ENCODE peak calls at places on chromosomes 1 and 21, in nine cellular contexts. H is CD4-positive, CD25-positive, alpha-beta regulatory T cell; X is neural progenitor cell; O is suprapubic skin; E is naive thymus-derived CD4-positive, alpha-beta T cell; S is heart right ventricle; M is choroid plexus epithelial cell; N is fibroblast of lung; P is neuronal stem cell. U is an unnamed sample.

GRCh38 chr1:243473281-243474210 is 217.7 kb downstream of the SDCCAG8 start:
- DNase-seq in H (no peak), X (no peak), O (no peak), E (no peak), S (no peak), M (peak), N (peak), P (no peak), U (no peak)

GRCh38 chr21:33395866-33396265 is 7.3 kb upstream of the IFNGR2 start:
- DNase-seq in H (no peak), X (no peak), O (no peak), E (no peak), S (no peak), M (no peak), N (peak), P (no peak), U (no peak)

GRCh38 chr1:172185206-172185605 is 235.3 kb upstream of the C1orf105 start:
- DNase-seq in H (no peak), X (no peak), O (no peak), E (no peak), S (no peak), M (peak), N (peak), P (no peak), U (no peak)

GRCh38 chr1:246012271-246012854 is 494.7 kb downstream of the SMYD3 start:
- DNase-seq in H (no peak), X (peak), O (no peak), E (peak), S (no peak), M (peak), N (peak), P (peak), U (no peak)

GRCh38 chr1:23423415-23424170 is 955 bp downstream of the TCEA3 start:
- DNase-seq in H (no peak), X (peak), O (no peak), E (peak), S (no peak), M (no peak), N (no peak), P (no peak), U (no peak)

GRCh38 chr21:41786521-41786987 is 19.7 kb upstream of the RIPK4 start:
- DNase-seq in H (no peak), X (no peak), O (no peak), E (no peak), S (no peak), M (no peak), N (peak), P (no peak), U (no peak)

GRCh38 chr1:37167479-37167878 is 133.2 kb upstream of the GRIK3 start:
- DNase-seq in H (no peak), X (no peak), O (no peak), E (no peak), S (no peak), M (no peak), N (no peak), P (no peak), U (no peak)

GRCh38 chr1:34360574-34360973 is 183.9 kb downstream of the C1orf94 start:
- DNase-seq in H (no peak), X (no peak), O (no peak), E (no peak), S (no peak), M (no peak), N (peak), P (no peak), U (no peak)

GRCh38 chr1:31848381-31848897 is 32.6 kb upstream of the SPOCD1 start:
- DNase-seq in H (peak), X (no peak), O (no peak), E (peak), S (no peak), M (no peak), N (no peak), P (no peak), U (no peak)

GRCh38 chr1:41620365-41621169 is 136.1 kb upstream of the EDN2 start:
- DNase-seq in H (no peak), X (no peak), O (no peak), E (no peak), S (no peak), M (no peak), N (no peak), P (no peak), U (no peak)

GRCh38 chr1:54875000-54875399 is 12.0 kb downstream of the DHCR24 start:
- DNase-seq in H (no peak), X (no peak), O (no peak), E (no peak), S (no peak), M (no peak), N (no peak), P (no peak), U (no peak)

GRCh38 chr1:245301162-245301580 is 146.4 kb downstream of the KIF26B start:
- DNase-seq in H (no peak), X (no peak), O (no peak), E (no peak), S (peak), M (peak), N (peak), P (no peak), U (no peak)

GRCh38 chr1:232598837-232599177 is 31.1 kb downstream of the SIPA1L2 start:
- DNase-seq in H (no peak), X (no peak), O (no peak), E (no peak), S (no peak), M (no peak), N (no peak), P (no peak), U (no peak)

GRCh38 chr1:232599178-232600041 is 30.5 kb downstream of the SIPA1L2 start:
- DNase-seq in H (no peak), X (no peak), O (no peak), E (no peak), S (no peak), M (no peak), N (no peak), P (no peak), U (no peak)

GRCh38 chr1:232598133-232598532 is 31.8 kb downstream of the SIPA1L2 start:
- DNase-seq in H (no peak), X (no peak), O (no peak), E (no peak), S (no peak), M (no peak), N (no peak), P (no peak), U (no peak)

GRCh38 chr1:232602622-232603021 is 27.3 kb downstream of the SIPA1L2 start:
- DNase-seq in H (no peak), X (no peak), O (no peak), E (no peak), S (no peak), M (no peak), N (no peak), P (no peak), U (no peak)

DNA sequence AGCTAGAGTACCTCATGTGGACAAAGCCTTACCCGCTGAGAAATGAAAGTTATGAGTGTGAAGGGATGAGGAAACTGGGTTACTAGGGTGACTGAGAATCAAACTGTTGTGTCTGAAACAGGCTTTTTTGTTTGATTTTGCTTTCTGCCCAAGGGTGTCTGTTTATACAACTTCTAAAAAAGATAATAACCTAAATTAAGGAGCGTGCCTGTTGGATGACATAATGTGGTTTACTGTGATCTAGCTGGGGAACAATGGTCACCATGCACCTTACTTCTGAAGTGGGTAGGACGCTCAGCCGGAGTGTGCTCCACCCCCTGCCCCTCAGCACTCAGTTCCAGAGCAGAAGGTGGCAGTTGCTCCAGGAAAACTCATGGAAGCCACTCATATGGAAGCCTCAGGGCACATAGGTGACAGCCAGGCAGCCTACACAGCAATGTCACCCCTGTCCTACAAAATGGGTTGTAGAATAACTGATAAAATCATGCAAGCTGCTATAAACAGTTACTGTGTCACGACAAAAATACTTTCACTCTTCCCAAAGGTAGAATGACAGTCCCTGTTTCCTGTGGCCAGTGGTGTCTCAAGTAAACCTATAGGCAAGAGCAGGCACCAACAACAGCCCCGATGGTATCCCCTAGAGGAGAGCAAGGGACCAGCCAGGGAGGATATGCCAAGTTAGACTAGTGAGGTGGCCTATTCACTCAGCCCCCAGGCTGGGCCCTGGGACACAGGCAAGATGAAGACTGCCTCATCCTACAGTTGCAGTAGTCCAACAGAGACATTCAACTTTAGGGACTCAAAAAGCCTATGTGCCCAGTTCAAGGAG is 29.3 kb downstream of the SIPA1L2 start:
- DNase-seq in H (no peak), X (no peak), O (no peak), E (no peak), S (no peak), M (no peak), N (peak), P (no peak), U (no peak)
- H3K4me3 ChIP-seq in H (no peak), X (no peak), O (no peak), E (no peak), S (no peak), M (no peak), N (no peak), P (no peak), U (peak)

GRCh38 chr1:28775121-28775942 is 36.6 kb upstream of the OPRD1 start:
- DNase-seq in H (peak), X (peak), O (peak), E (peak), S (peak), M (peak), N (peak), P (no peak), U (peak)
- H3K4me3 ChIP-seq in H (peak), X (no peak), O (peak), E (peak), S (peak), M (peak), N (peak), P (peak), U (peak)

DNA sequence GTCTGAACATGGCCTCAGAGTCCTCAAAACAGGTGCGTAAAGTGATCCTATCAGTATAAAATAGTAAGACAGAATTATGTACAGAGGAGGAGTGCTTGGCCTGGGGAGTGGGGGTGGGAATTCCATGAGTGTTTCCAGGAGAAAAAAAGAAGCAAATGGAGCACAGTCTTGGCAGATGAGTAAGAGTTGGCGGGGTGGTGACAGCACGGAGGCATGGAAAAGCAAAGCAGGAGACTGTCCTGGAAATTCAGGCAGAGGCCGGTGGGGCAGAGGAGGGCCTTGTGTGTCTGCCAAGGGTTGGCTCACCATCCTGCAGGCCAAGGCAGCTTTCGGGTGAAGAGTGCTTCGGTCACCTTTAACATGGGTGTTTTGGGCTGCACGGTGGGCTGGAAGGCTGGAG is 63.4 kb downstream of the OPTC start:
- DNase-seq in H (no peak), X (no peak), O (no peak), E (no peak), S (peak), M (no peak), N (peak), P (no peak), U (peak)
- H3K4me3 ChIP-seq in H (no peak), X (no peak), O (no peak), E (no peak), S (no peak), M (no peak), N (no peak), P (no peak), U (no peak)

DNA sequence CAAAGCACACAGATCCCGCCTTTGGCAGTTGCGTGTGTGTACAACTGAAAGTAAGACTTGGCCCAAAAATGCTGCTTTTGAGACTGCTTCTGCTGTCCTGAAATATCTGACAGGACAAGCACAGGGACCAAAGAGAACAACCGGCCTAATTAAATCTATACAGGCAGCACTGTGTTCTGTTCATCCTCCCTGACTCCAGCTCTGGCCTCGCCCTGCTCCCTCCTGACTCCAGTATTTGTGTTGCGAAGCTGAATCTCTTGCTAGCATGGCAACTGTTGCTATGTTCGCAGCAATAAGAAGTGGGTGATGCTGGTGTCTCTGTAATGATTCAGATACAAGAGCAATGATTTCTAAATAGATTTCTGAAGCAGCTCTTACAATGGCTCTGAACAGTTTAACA is 7.3 kb downstream of the LRRC53 start:
- DNase-seq in H (no peak), X (peak), O (no peak), E (no peak), S (peak), M (no peak), N (peak), P (peak), U (no peak)
- H3K4me3 ChIP-seq in H (no peak), X (no peak), O (no peak), E (no peak), S (no peak), M (no peak), N (no peak), P (no peak), U (no peak)

GRCh38 chr1:162823231-162823630 is 32.7 kb downstream of the HSD17B7 start:
- DNase-seq in H (no peak), X (no peak), O (no peak), E (no peak), S (no peak), M (no peak), N (no peak), P (no peak), U (no peak)

GRCh38 chr1:162823771-162824525 is 33.4 kb downstream of the HSD17B7 start:
- DNase-seq in H (no peak), X (no peak), O (no peak), E (no peak), S (no peak), M (no peak), N (no peak), P (no peak), U (no peak)

GRCh38 chr1:162822391-162823200 is 32.1 kb downstream of the HSD17B7 start:
- DNase-seq in H (no peak), X (peak), O (no peak), E (no peak), S (no peak), M (no peak), N (peak), P (peak), U (peak)
- H3K4me3 ChIP-seq in H (peak), X (peak), O (peak), E (peak), S (peak), M (peak), N (peak), P (peak), U (peak)